ENCODE peak calls at places on chromosomes 12 and 14, in seven cellular contexts. O is GM12865, Z is GM23338, L is fibroblast of mammary gland, R is A673, W is endodermal cell, C is cardiac fibroblast. X is an unnamed sample.

GRCh38 chr12:89965993-89966392 is 257.4 kb upstream of the ATP2B1 start:
- DNase-seq in O (no peak), Z (peak), L (no peak), R (no peak), W (no peak), C (no peak), X (no peak)

GRCh38 chr14:105330491-105330895 is 15.9 kb downstream of the PACS2 start:
- DNase-seq in O (no peak), Z (no peak), L (peak), R (peak), W (no peak), C (peak), X (no peak)

GRCh38 chr12:117339104-117339503 is 22.3 kb downstream of the NOS1 start:
- DNase-seq in O (no peak), Z (peak), L (no peak), R (no peak), W (no peak), C (no peak), X (no peak)

GRCh38 chr12:121776190-121777098 is 17.0 kb downstream of the RHOF start:
- DNase-seq in O (peak), Z (peak), L (peak), R (peak), W (peak), C (peak), X (no peak)

GRCh38 chr12:130916251-130916911 is 37.3 kb upstream of the ADGRD1 start:
- DNase-seq in O (peak), Z (peak), L (peak), R (peak), W (peak), C (peak), X (no peak)

GRCh38 chr12:123000578-123000977 is 20.1 kb downstream of the ARL6IP4 start:
- DNase-seq in O (no peak), Z (no peak), L (no peak), R (no peak), W (no peak), C (no peak), X (no peak)

GRCh38 chr14:93778856-93779629 is 9.2 kb downstream of the PRIMA1 start:
- DNase-seq in O (no peak), Z (no peak), L (no peak), R (no peak), W (no peak), C (no peak), X (no peak)

GRCh38 chr14:21268612-21269251 is 510 bp downstream of the HNRNPC start:
- DNase-seq in O (peak), Z (peak), L (peak), R (peak), W (no peak), C (peak), X (peak)

GRCh38 chr12:630656-631632 is 32.3 kb downstream of the NINJ2 start:
- DNase-seq in O (peak), Z (peak), L (no peak), R (no peak), W (peak), C (no peak), X (no peak)

GRCh38 chr12:22856120-22856699 is 231.2 kb downstream of the ETNK1 start:
- DNase-seq in O (peak), Z (peak), L (peak), R (peak), W (no peak), C (peak), X (peak)

GRCh38 chr14:88551936-88552565 is 2.8 kb downstream of the PTPN21 start:
- DNase-seq in O (no peak), Z (peak), L (peak), R (peak), W (peak), C (peak), X (no peak)

GRCh38 chr14:81784084-81784483 is 250.4 kb upstream of the SEL1L start:
- DNase-seq in O (no peak), Z (no peak), L (no peak), R (no peak), W (no peak), C (no peak), X (no peak)

GRCh38 chr12:75389706-75390105 is 1.2 kb upstream of the GLIPR1L2 start:
- DNase-seq in O (no peak), Z (no peak), L (peak), R (no peak), W (no peak), C (no peak), X (no peak)

GRCh38 chr12:29782821-29783772 is 645 bp downstream of the TMTC1 start:
- DNase-seq in O (no peak), Z (peak), L (peak), R (peak), W (peak), C (peak), X (no peak)
- TF ChIP-seq CTCF in O (no peak), Z (no peak), L (no peak), R (no peak), W (peak), C (no peak), X (no peak)

GRCh38 chr12:6959376-6960290 is 8.5 kb downstream of the PTPN6 start:
- DNase-seq in O (peak), Z (no peak), L (no peak), R (no peak), W (no peak), C (no peak), X (no peak)
- H3K4me3 ChIP-seq in O (peak), Z (no peak), L (no peak), R (no peak), W (no peak), C (no peak), X (no peak)

GRCh38 chr12:55743131-55743921 is 404 bp downstream of the GDF11 start:
- DNase-seq in O (peak), Z (peak), L (peak), R (peak), W (peak), C (peak), X (no peak)
- TF ChIP-seq CTCF in O (no peak), Z (peak), L (no peak), R (peak), W (peak), C (peak), X (no peak)

GRCh38 chr12:11836964-11837286 is 187.5 kb downstream of the ETV6 start:
- DNase-seq in O (no peak), Z (no peak), L (no peak), R (no peak), W (peak), C (no peak), X (no peak)
- H3K4me3 ChIP-seq in O (no peak), Z (no peak), L (no peak), R (no peak), W (no peak), C (no peak), X (no peak)

DNA sequence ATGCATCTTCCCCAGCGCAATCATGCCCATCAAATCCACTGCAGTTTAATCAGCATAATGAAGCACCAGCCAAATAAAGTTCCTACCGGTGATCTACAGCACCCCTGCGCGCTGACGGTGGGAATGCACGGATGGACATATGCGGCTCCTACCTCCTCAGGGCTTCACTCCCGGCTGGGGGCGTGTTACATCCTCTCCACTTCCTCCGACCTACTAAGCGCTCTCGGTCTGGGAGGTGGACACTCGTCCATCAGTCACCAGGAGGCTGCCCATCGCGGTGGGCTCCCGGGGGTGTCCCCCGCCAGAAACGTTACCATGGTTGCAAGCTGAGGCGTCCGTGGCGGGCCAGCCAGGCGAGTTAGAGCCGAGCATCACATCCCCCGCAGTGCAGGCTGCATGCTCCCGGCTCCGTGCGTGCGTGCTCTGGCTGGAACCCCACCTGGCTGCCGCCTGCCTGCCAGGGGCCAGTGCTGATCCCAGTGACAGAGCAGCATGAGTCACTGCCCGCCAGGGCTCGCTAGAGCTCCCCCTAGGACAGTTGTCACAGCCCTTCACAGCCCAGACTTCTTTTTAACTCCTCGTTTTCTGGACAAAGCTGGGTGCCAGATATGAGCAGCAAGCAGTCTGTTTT is 73.0 kb downstream of the CIT start:
- DNase-seq in O (peak), Z (peak), L (peak), R (peak), W (peak), C (peak), X (peak)
- TF ChIP-seq CTCF in O (no peak), Z (peak), L (peak), R (peak), W (peak), C (peak), X (peak)

GRCh38 chr12:52221912-52222457 is 11.1 kb upstream of the KRT7 start:
- DNase-seq in O (peak), Z (peak), L (peak), R (peak), W (peak), C (peak), X (no peak)
- H3K4me3 ChIP-seq in O (no peak), Z (no peak), L (no peak), R (no peak), W (no peak), C (no peak), X (no peak)

GRCh38 chr14:67526181-67526580 is 6.9 kb upstream of the PLEKHH1 start:
- DNase-seq in O (no peak), Z (no peak), L (no peak), R (no peak), W (no peak), C (no peak), X (no peak)

GRCh38 chr14:67527756-67528155 is 5.3 kb upstream of the PLEKHH1 start:
- DNase-seq in O (no peak), Z (no peak), L (no peak), R (no peak), W (no peak), C (no peak), X (no peak)

GRCh38 chr14:67525389-67525788 is 7.7 kb upstream of the PLEKHH1 start:
- DNase-seq in O (no peak), Z (no peak), L (no peak), R (no peak), W (no peak), C (no peak), X (no peak)

GRCh38 chr14:67524152-67524963 is 8.7 kb upstream of the PLEKHH1 start:
- DNase-seq in O (no peak), Z (no peak), L (peak), R (peak), W (no peak), C (no peak), X (no peak)

DNA sequence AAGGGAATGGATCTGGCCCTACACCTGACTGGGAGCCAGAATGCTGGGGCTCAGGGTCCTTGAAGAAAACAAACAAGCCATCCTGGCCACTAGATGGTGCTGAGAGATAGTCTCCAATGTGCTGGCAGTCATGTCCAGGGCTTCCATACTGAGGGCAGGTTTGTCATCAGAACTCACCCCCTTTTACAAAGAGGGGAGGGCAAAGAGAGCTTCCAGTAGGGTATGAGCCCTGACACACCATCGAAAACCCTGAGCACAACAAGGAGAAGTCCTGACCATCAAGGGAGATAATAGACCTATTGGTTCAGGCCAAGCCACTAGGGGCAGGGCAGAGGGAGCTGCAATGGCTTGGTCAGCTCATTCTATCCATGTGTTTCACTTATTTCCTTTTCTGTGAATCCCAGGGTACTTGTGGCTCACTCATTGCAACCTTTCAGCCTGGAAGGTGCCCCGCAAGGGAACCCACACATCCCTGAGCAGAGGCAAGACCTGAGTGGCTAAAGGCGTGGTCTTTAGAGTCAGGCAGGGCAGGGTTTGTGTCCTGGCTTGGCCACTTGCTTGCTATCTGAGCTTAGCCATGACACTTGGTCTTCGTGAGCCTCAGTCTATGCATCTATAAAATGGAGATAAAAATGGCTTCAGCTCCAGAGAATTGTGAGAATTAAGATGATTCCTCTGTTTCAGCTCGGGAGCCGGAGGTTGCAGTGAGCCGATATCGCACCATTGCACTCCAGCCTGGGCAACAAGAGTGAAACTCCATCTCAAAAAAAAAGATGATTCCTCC is 6.2 kb upstream of the PLEKHH1 start:
- DNase-seq in O (peak), Z (peak), L (peak), R (peak), W (peak), C (peak), X (peak)
- TF ChIP-seq CTCF in O (peak), Z (peak), L (peak), R (peak), W (peak), C (peak), X (peak)

GRCh38 chr12:56154818-56155217 is 2.4 kb downstream of the MYL6B start:
- DNase-seq in O (no peak), Z (no peak), L (no peak), R (no peak), W (no peak), C (no peak), X (no peak)
- H3K4me3 ChIP-seq in O (no peak), Z (no peak), L (no peak), R (no peak), W (peak), C (no peak), X (no peak)

GRCh38 chr12:94145231-94145979 is 3.0 kb upstream of the PLXNC1 start:
- DNase-seq in O (no peak), Z (no peak), L (peak), R (peak), W (peak), C (peak), X (peak)
- TF ChIP-seq CTCF in O (no peak), Z (peak), L (peak), R (peak), W (peak), C (peak), X (peak)